ENCODE peak calls at places on chromosomes 12 and 14, in four cellular contexts. T, Q, K and O are unnamed samples.

GRCh38 chr14:90606434-90606833 is 209.6 kb downstream of the CALM1 start:
- DNase-seq in T (no peak), Q (no peak), K (no peak), O (no peak)

GRCh38 chr14:58599145-58599544 is 38.6 kb upstream of the DACT1 start:
- DNase-seq in T (no peak), Q (no peak), K (no peak), O (no peak)

GRCh38 chr12:6280053-6280469 is 30.4 kb upstream of the PLEKHG6 start:
- DNase-seq in T (peak; percentile 94), Q (peak; percentile 95), K (no peak), O (peak; percentile 98)

GRCh38 chr14:74882103-74882920 is 596 bp downstream of the DLST start:
- DNase-seq in T (peak; percentile 41), Q (peak; percentile 39), K (no peak), O (peak; percentile 87)

GRCh38 chr12:20426191-20426590 is 57.9 kb downstream of the PDE3A start:
- DNase-seq in T (no peak), Q (no peak), K (no peak), O (no peak)

GRCh38 chr12:47835017-47835830 is 15.5 kb upstream of the HDAC7 start:
- DNase-seq in T (no peak), Q (no peak), K (no peak), O (peak; percentile 78)

GRCh38 chr14:31457665-31458659 is 656 bp upstream of the DTD2 start:
- DNase-seq in T (no peak), Q (no peak), K (no peak), O (no peak)

GRCh38 chr12:85280138-85280983 is at the start of gene ALX1:
- DNase-seq in T (peak; percentile 4), Q (no peak), K (no peak), O (peak; percentile 86)

GRCh38 chr12:3326850-3327780 is 163.9 kb upstream of the PRMT8 start:
- DNase-seq in T (no peak), Q (no peak), K (no peak), O (peak; percentile 67)

GRCh38 chr12:67649165-67650126 is 901 bp downstream of the DYRK2 start:
- DNase-seq in T (no peak), Q (peak; percentile 24), K (no peak), O (peak; percentile 90)

GRCh38 chr14:99127651-99128167 is 144.3 kb downstream of the BCL11B start:
- DNase-seq in T (no peak), Q (peak; percentile 11), K (no peak), O (no peak)

GRCh38 chr14:31678421-31679249 is 117.4 kb downstream of the NUBPL start:
- DNase-seq in T (no peak), Q (no peak), K (no peak), O (no peak)

GRCh38 chr14:94601961-94602391 is 10.2 kb upstream of the SERPINA3 start:
- DNase-seq in T (peak; percentile 89), Q (peak; percentile 48), K (no peak), O (peak; percentile 91)

GRCh38 chr12:3348055-3348454 is 142.9 kb upstream of the PRMT8 start:
- DNase-seq in T (no peak), Q (no peak), K (no peak), O (no peak)

GRCh38 chr12:121413917-121414316 is 14.0 kb downstream of the RNF34 start:
- DNase-seq in T (no peak), Q (no peak), K (no peak), O (no peak)

GRCh38 chr12:85949253-85949652 is 75.2 kb downstream of the NTS start:
- DNase-seq in T (no peak), Q (no peak), K (no peak), O (no peak)

GRCh38 chr14:31445703-31446102 is 11.6 kb downstream of the DTD2 start:
- DNase-seq in T (no peak), Q (no peak), K (no peak), O (no peak)

GRCh38 chr12:42868291-42868690 is 278.7 kb upstream of the PRICKLE1 start:
- DNase-seq in T (no peak), Q (no peak), K (no peak), O (no peak)

GRCh38 chr12:11641522-11641921 is 8.0 kb upstream of the ETV6 start:
- DNase-seq in T (no peak), Q (no peak), K (no peak), O (no peak)

GRCh38 chr12:66648336-66648735 is 30.5 kb downstream of the GRIP1 start:
- DNase-seq in T (peak; percentile 4), Q (peak; percentile 84), K (no peak), O (no peak)

GRCh38 chr12:93571854-93572711 is at the start of gene SOCS2:
- DNase-seq in T (peak; percentile 21), Q (peak; percentile 20), K (no peak), O (peak; percentile 77)

GRCh38 chr12:46383654-46384450 is 11.3 kb upstream of the SLC38A2 start:
- DNase-seq in T (peak; percentile 97), Q (peak; percentile 78), K (no peak), O (peak; percentile 79)

GRCh38 chr12:70154960-70155589 is 88.2 kb upstream of the CNOT2 start:
- DNase-seq in T (no peak), Q (peak; percentile 26), K (no peak), O (no peak)

GRCh38 chr14:22740020-22740419 is 26.5 kb upstream of the OXA1L start:
- DNase-seq in T (no peak), Q (no peak), K (no peak), O (no peak)

GRCh38 chr14:33643782-33644181 is 307.1 kb downstream of the EGLN3 start:
- DNase-seq in T (no peak), Q (no peak), K (no peak), O (no peak)

GRCh38 chr12:47356129-47356622 is 276.4 kb upstream of the AMIGO2 start:
- DNase-seq in T (peak; percentile 36), Q (no peak), K (peak; percentile 44), O (no peak)

GRCh38 chr14:96592591-96593388 is 90.6 kb downstream of the PAPOLA start:
- DNase-seq in T (peak; percentile 17), Q (no peak), K (no peak), O (peak; percentile 95)

GRCh38 chr14:68042591-68043210 is 223.1 kb downstream of the RAD51B start:
- DNase-seq in T (no peak), Q (peak; percentile 6), K (no peak), O (no peak)

GRCh38 chr12:69102856-69103255 is 136.5 kb upstream of the CPSF6 start:
- DNase-seq in T (no peak), Q (no peak), K (no peak), O (no peak)

GRCh38 chr14:101881426-101881825 is 82.9 kb upstream of the DYNC1H1 start:
- DNase-seq in T (no peak), Q (no peak), K (no peak), O (no peak)

GRCh38 chr12:121570467-121571283 is 10.1 kb downstream of the KDM2B start:
- DNase-seq in T (peak; percentile 36), Q (no peak), K (no peak), O (peak; percentile 8)

GRCh38 chr14:99189201-99189801 is 82.7 kb downstream of the BCL11B start:
- DNase-seq in T (no peak), Q (no peak), K (no peak), O (no peak)

GRCh38 chr14:31835049-31835448 is 242.1 kb upstream of the ARHGAP5 start:
- DNase-seq in T (no peak), Q (no peak), K (no peak), O (peak; percentile 25)

GRCh38 chr12:106986625-106987389 is at the start of gene MTERF2:
- DNase-seq in T (peak; percentile 90), Q (peak; percentile 96), K (peak; percentile 65), O (peak; percentile 95)
- H2AFZ ChIP-seq in T (peak within 1 kb of the TSS; percentile 97), Q (peak within 1 kb of the TSS; percentile 84), K (peak within 1 kb of the TSS; percentile 96), O (peak within 1 kb of the TSS; percentile 80)

GRCh38 chr14:60643443-60644402 is 5.6 kb downstream of the SIX1 start:
- DNase-seq in T (peak; percentile 24), Q (no peak), K (no peak), O (peak; percentile 85)
- H3K27me3 ChIP-seq in T (no peaks in the 10 kb centered on the region), Q (no peaks in the 10 kb centered on the region), K (peaks cover 38% of the 10 kb centered on the region), O (no peaks in the 10 kb centered on the region)

GRCh38 chr12:124279315-124279714 is 15.6 kb upstream of the RFLNA start:
- DNase-seq in T (no peak), Q (no peak), K (no peak), O (no peak)

GRCh38 chr12:124276337-124276736 is 18.6 kb upstream of the RFLNA start:
- DNase-seq in T (no peak), Q (no peak), K (no peak), O (no peak)

GRCh38 chr12:124278389-124279101 is 16.3 kb upstream of the RFLNA start:
- DNase-seq in T (no peak), Q (no peak), K (no peak), O (no peak)

GRCh38 chr12:124279846-124280360 is 15.0 kb upstream of the RFLNA start:
- DNase-seq in T (no peak), Q (no peak), K (no peak), O (no peak)

GRCh38 chr12:124277394-124278222 is 17.3 kb upstream of the RFLNA start:
- DNase-seq in T (no peak), Q (no peak), K (no peak), O (no peak)
- H2AFZ ChIP-seq in T (no peak overlapping the region), Q (no peak overlapping the region), K (no peak overlapping the region), O (no peak overlapping the region)

DNA sequence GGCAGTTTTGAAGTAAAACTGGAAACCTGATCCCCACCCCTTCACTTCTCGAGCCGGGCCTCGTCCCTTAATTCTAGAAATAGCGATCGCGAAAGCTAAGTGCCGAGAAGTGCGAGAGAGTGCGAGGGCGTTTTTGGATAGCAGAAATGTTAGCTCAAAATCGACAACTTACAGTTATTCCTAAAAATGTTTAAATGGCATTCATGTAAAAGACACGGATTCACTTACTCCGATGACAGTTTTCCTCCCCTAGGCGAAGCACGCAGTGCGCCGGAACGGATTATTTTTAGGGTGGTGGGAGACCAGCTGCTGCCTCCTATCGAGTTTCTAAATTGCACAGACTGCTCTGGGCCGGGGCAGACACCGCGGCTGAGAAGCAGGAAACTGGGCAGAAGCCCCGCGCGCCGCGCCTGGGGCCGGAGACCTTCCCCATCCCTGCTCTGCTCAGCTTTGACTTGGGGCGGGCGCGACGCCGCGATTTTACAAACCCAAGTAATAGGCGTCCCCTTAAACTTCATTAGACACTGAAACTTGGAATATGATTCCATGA is at the start of gene ABCC9:
- DNase-seq in T (peak; percentile 33), Q (no peak), K (no peak), O (peak; percentile 58)
- H3K27me3 ChIP-seq in T (peaks cover 15% of the 10 kb centered on the region), Q (no peaks in the 10 kb centered on the region), K (peaks cover 10% of the 10 kb centered on the region), O (peaks cover 38% of the 10 kb centered on the region)

DNA sequence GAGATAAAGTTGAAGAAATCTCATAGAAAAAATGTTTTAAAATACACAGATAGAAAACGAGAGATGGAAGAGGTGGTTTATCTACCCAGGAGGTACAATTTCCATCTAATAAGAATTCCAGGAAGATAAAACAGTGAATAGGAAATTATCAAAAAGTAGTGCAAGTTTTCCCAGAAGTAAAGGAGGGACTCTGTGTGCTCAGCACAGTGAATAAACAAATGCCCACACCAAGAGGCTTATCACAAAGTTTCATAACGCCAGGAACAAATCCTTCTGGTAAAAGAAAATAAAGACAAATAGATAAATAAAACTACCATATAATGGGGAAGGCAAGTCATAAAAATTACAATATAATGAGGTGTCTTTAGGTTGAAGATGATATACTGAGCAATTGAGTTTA is 179.0 kb downstream of the SLC41A2 start:
- DNase-seq in T (no peak), Q (no peak), K (no peak), O (no peak)
- H2AFZ ChIP-seq in T (no peak overlapping the region), Q (no peak overlapping the region), K (no peak overlapping the region), O (no peak overlapping the region)